ENCODE peak calls at places on chromosomes 4 and X, in four cellular contexts. One of them, this sample, is unnamed.

GRCh38 chrX:68832101-68832416 is 3.2 kb downstream of the EFNB1 start:
- DNase-seq in lung: no peak
- DNase-seq in psoas muscle: peak
- DNase-seq in sigmoid colon: peak
- DNase-seq in this sample: peak

GRCh38 chr4:109861941-109862340 is 14.0 kb downstream of the LRIT3 start:
- DNase-seq in sigmoid colon: no peak
- DNase-seq in lung: no peak
- DNase-seq in psoas muscle: no peak
- DNase-seq in this sample: no peak

GRCh38 chr4:80875642-80876041 is 154.9 kb upstream of the BMP3 start:
- DNase-seq in sigmoid colon: no peak
- DNase-seq in lung: no peak
- DNase-seq in psoas muscle: no peak
- DNase-seq in this sample: no peak

GRCh38 chrX:101208152-101208905 is 11.3 kb upstream of the DRP2 start:
- DNase-seq in sigmoid colon: no peak
- DNase-seq in lung: no peak
- DNase-seq in psoas muscle: no peak
- DNase-seq in this sample: peak

GRCh38 chr4:108051343-108051742 is 61.7 kb downstream of the HADH start:
- DNase-seq in lung: no peak
- DNase-seq in sigmoid colon: no peak
- DNase-seq in psoas muscle: no peak
- DNase-seq in this sample: no peak

GRCh38 chrX:48558270-48558669 is 16.0 kb upstream of the RBM3 start:
- DNase-seq in sigmoid colon: no peak
- DNase-seq in lung: no peak
- DNase-seq in psoas muscle: no peak
- DNase-seq in this sample: peak

GRCh38 chr4:78610546-78611214 is 59.1 kb downstream of the ANXA3 start:
- DNase-seq in psoas muscle: no peak
- DNase-seq in sigmoid colon: no peak
- DNase-seq in lung: no peak
- DNase-seq in this sample: no peak

GRCh38 chr4:150986085-150986484 is 29.0 kb downstream of the LRBA start:
- DNase-seq in sigmoid colon: no peak
- DNase-seq in lung: no peak
- DNase-seq in psoas muscle: no peak
- DNase-seq in this sample: no peak

GRCh38 chr4:174490356-174490969 is 31.8 kb downstream of the HPGD start:
- DNase-seq in lung: no peak
- DNase-seq in psoas muscle: no peak
- DNase-seq in sigmoid colon: no peak
- DNase-seq in this sample: peak

GRCh38 chr4:176534566-176534965 is 214.8 kb downstream of the SPCS3 start:
- DNase-seq in sigmoid colon: no peak
- DNase-seq in lung: no peak
- DNase-seq in psoas muscle: no peak
- DNase-seq in this sample: peak

GRCh38 chr4:130640583-130640982 is 1544.6 kb downstream of the C4orf33 start:
- DNase-seq in sigmoid colon: no peak
- DNase-seq in lung: no peak
- DNase-seq in psoas muscle: no peak
- DNase-seq in this sample: no peak

GRCh38 chr4:17164656-17165055 is 266.2 kb upstream of the LDB2 start:
- DNase-seq in lung: no peak
- DNase-seq in psoas muscle: no peak
- DNase-seq in sigmoid colon: no peak
- DNase-seq in this sample: peak

GRCh38 chr4:188428935-188429334 is 289.7 kb downstream of the TRIML1 start:
- DNase-seq in sigmoid colon: no peak
- DNase-seq in lung: no peak
- DNase-seq in psoas muscle: no peak
- DNase-seq in this sample: no peak

GRCh38 chr4:169008478-169008877 is 1.6 kb downstream of the CBR4 start:
- DNase-seq in psoas muscle: no peak
- DNase-seq in sigmoid colon: no peak
- DNase-seq in lung: no peak
- DNase-seq in this sample: no peak

GRCh38 chr4:7186081-7186480 is 6.3 kb upstream of the SORCS2 start:
- DNase-seq in lung: no peak
- DNase-seq in psoas muscle: peak
- DNase-seq in sigmoid colon: peak
- DNase-seq in this sample: no peak

GRCh38 chr4:1406946-1407656 is 859 bp upstream of the NKX1-1 start:
- DNase-seq in psoas muscle: no peak
- DNase-seq in sigmoid colon: peak
- DNase-seq in lung: no peak
- DNase-seq in this sample: no peak

GRCh38 chrX:118637997-118638396 is 89.4 kb upstream of the IL13RA1 start:
- DNase-seq in psoas muscle: no peak
- DNase-seq in lung: no peak
- DNase-seq in sigmoid colon: no peak
- DNase-seq in this sample: no peak

GRCh38 chrX:68433155-68433980 is at the start of gene OPHN1:
- DNase-seq in sigmoid colon: peak
- DNase-seq in psoas muscle: peak
- DNase-seq in lung: peak
- DNase-seq in this sample: peak

GRCh38 chr4:6271701-6272465 is 2.2 kb downstream of the WFS1 start:
- DNase-seq in sigmoid colon: peak
- DNase-seq in lung: peak
- DNase-seq in psoas muscle: peak
- DNase-seq in this sample: no peak

GRCh38 chr4:92522371-92522770 is 218.6 kb downstream of the GRID2 start:
- DNase-seq in lung: no peak
- DNase-seq in psoas muscle: no peak
- DNase-seq in sigmoid colon: no peak
- DNase-seq in this sample: no peak

GRCh38 chr4:77240469-77241066 is 83.6 kb downstream of the CCNG2 start:
- DNase-seq in psoas muscle: peak
- DNase-seq in sigmoid colon: no peak
- DNase-seq in lung: peak
- DNase-seq in this sample: peak

GRCh38 chr4:118811832-118812231 is 24.1 kb downstream of the SEC24D start:
- DNase-seq in lung: no peak
- DNase-seq in sigmoid colon: no peak
- DNase-seq in psoas muscle: no peak
- DNase-seq in this sample: no peak

GRCh38 chrX:46257451-46257879 is 287.8 kb downstream of the ZNF674 start:
- DNase-seq in sigmoid colon: no peak
- DNase-seq in lung: no peak
- DNase-seq in psoas muscle: no peak
- DNase-seq in this sample: no peak

GRCh38 chrX:46072372-46072771 is 472.8 kb downstream of the ZNF674 start:
- DNase-seq in sigmoid colon: no peak
- DNase-seq in psoas muscle: no peak
- DNase-seq in lung: no peak
- DNase-seq in this sample: no peak

GRCh38 chr4:6227412-6228157 is 27.2 kb upstream of the JAKMIP1 start:
- DNase-seq in lung: no peak
- DNase-seq in sigmoid colon: peak
- DNase-seq in psoas muscle: no peak
- DNase-seq in this sample: no peak

GRCh38 chrX:2689773-2690666 is 1.1 kb upstream of the CD99 start:
- DNase-seq in lung: no peak
- DNase-seq in sigmoid colon: no peak
- DNase-seq in psoas muscle: no peak
- DNase-seq in this sample: no peak

GRCh38 chr4:107359208-107359607 is 323.1 kb upstream of the DKK2 start:
- DNase-seq in psoas muscle: no peak
- DNase-seq in sigmoid colon: no peak
- DNase-seq in lung: no peak
- DNase-seq in this sample: no peak

GRCh38 chr4:25377572-25377882 is 464 bp downstream of the ANAPC4 start:
- DNase-seq in lung: no peak
- DNase-seq in psoas muscle: peak
- DNase-seq in sigmoid colon: no peak
- DNase-seq in this sample: peak

GRCh38 chr4:21307709-21308108 is 607.5 kb downstream of the PACRGL start:
- DNase-seq in psoas muscle: no peak
- DNase-seq in sigmoid colon: no peak
- DNase-seq in lung: no peak
- DNase-seq in this sample: no peak

GRCh38 chrX:95057341-95057740 is 1383.3 kb downstream of the FAM133A start:
- DNase-seq in sigmoid colon: no peak
- DNase-seq in psoas muscle: no peak
- DNase-seq in lung: no peak
- DNase-seq in this sample: peak

GRCh38 chr4:26252349-26252748 is 68.5 kb upstream of the RBPJ start:
- DNase-seq in lung: no peak
- DNase-seq in sigmoid colon: no peak
- DNase-seq in psoas muscle: no peak
- DNase-seq in this sample: no peak

GRCh38 chr4:89173336-89174090 is 62.2 kb downstream of the TIGD2 start:
- DNase-seq in lung: no peak
- DNase-seq in psoas muscle: no peak
- DNase-seq in sigmoid colon: no peak
- DNase-seq in this sample: no peak

GRCh38 chr4:143185253-143186107 is 763 bp downstream of the USP38 start:
- DNase-seq in psoas muscle: no peak
- DNase-seq in lung: peak
- DNase-seq in sigmoid colon: peak
- DNase-seq in this sample: no peak

GRCh38 chr4:120291541-120291940 is 224.9 kb upstream of the MAD2L1 start:
- DNase-seq in psoas muscle: no peak
- DNase-seq in lung: no peak
- DNase-seq in sigmoid colon: no peak
- DNase-seq in this sample: no peak

GRCh38 chr4:159052315-159052714 is 50.6 kb upstream of the RAPGEF2 start:
- DNase-seq in lung: no peak
- DNase-seq in psoas muscle: no peak
- DNase-seq in sigmoid colon: no peak
- DNase-seq in this sample: no peak

GRCh38 chr4:41438564-41438963 is 99.4 kb upstream of the LIMCH1 start:
- DNase-seq in psoas muscle: no peak
- DNase-seq in sigmoid colon: no peak
- DNase-seq in lung: no peak
- DNase-seq in this sample: no peak

GRCh38 chr4:16864199-16864598 is 34.2 kb downstream of the LDB2 start:
- DNase-seq in sigmoid colon: no peak
- DNase-seq in lung: no peak
- DNase-seq in psoas muscle: no peak
- DNase-seq in this sample: no peak

GRCh38 chr4:123853651-123854050 is 457.1 kb downstream of the SPRY1 start:
- DNase-seq in psoas muscle: no peak
- DNase-seq in lung: no peak
- DNase-seq in sigmoid colon: no peak
- DNase-seq in this sample: no peak

GRCh38 chr4:123862812-123863211 is 466.2 kb downstream of the SPRY1 start:
- DNase-seq in sigmoid colon: no peak
- DNase-seq in psoas muscle: no peak
- DNase-seq in lung: no peak
- DNase-seq in this sample: no peak

GRCh38 chr4:123851521-123851920 is 454.9 kb downstream of the SPRY1 start:
- DNase-seq in sigmoid colon: no peak
- DNase-seq in psoas muscle: no peak
- DNase-seq in lung: no peak
- DNase-seq in this sample: no peak

GRCh38 chr4:123858465-123858864 is 461.9 kb downstream of the SPRY1 start:
- DNase-seq in psoas muscle: no peak
- DNase-seq in lung: no peak
- DNase-seq in sigmoid colon: no peak
- DNase-seq in this sample: no peak

GRCh38 chr4:123856689-123857545 is 460.3 kb downstream of the SPRY1 start:
- DNase-seq in lung: no peak
- DNase-seq in psoas muscle: peak
- DNase-seq in sigmoid colon: no peak
- DNase-seq in this sample: peak
- H3K4me3 ChIP-seq in lung: no peak
- H3K4me3 ChIP-seq in psoas muscle: peak
- H3K4me3 ChIP-seq in sigmoid colon: no peak
- H3K4me3 ChIP-seq in this sample: no peak

DNA sequence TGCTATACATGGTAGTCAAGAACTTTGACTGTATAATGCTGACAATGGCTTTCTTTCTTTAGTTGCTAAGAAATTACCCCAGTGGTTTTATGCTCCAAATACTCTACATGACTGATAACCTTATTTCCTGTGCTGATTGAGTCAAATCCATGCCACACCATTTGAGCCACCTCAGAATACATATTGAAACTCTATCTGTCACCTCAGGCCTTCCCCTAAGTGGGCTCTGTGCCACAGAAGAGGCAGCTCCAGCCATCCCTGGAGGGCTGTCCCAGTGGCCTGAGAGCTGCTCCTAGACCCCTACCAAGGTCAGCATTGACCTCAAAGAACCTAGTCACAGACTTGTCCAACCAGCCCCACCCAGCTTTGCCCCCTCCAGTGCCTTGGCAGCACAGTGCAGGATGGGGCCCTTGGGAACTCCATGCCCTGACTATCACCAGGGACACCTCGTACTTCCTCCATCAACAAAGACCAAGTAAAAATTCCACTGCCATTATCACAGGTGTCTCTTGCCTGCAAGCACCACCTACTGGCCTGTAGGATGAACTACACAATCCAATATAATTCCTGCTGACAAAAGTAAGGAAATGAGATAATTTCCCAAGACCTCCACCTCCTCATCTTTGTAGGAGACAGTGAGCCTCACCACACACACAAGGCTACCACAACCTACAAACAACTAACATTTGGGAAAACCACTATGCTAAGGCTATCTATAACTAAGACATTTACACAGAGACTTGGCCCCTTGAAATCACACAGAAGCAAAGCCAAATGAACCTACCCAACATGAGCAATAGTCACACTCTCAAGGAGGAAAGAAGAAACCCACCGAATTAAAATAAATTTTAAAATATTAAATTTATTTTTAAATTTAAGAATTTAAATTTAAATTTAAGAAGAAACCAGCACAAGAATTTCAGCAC is 239.9 kb downstream of the NKX6-1 start:
- DNase-seq in lung: no peak
- DNase-seq in psoas muscle: peak
- DNase-seq in sigmoid colon: no peak
- DNase-seq in this sample: peak
- TF ChIP-seq CTCF in lung: peak
- TF ChIP-seq CTCF in psoas muscle: peak
- TF ChIP-seq CTCF in sigmoid colon: no peak
- TF ChIP-seq CTCF in this sample: peak

GRCh38 chr4:76012388-76012801 is 5.1 kb upstream of the CXCL9 start:
- DNase-seq in psoas muscle: no peak
- DNase-seq in sigmoid colon: no peak
- DNase-seq in lung: no peak
- DNase-seq in this sample: peak
- H3K4me3 ChIP-seq in psoas muscle: no peak
- H3K4me3 ChIP-seq in sigmoid colon: no peak
- H3K4me3 ChIP-seq in lung: no peak
- H3K4me3 ChIP-seq in this sample: no peak

DNA sequence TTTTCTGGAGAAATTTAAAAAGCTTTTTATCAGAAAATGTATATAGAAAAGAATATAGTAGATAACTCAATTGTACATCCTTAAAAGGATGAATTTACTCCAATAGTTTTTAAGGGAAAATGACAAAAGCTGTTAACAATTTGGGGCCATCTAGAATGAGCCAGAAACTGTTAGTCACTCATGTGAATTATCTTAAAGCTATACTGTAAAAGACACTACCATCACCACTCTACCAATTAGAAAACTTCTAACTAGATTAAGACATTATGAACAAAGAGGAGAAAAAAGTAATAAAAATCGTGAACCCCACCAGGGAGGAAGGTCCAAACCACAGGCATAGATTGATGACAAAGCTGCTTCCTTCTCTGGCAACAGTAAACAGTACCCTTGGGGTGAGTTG is 106.2 kb downstream of the PDGFC start:
- DNase-seq in psoas muscle: no peak
- DNase-seq in lung: no peak
- DNase-seq in sigmoid colon: no peak
- DNase-seq in this sample: no peak
- TF ChIP-seq CTCF in psoas muscle: no peak
- TF ChIP-seq CTCF in lung: no peak
- TF ChIP-seq CTCF in sigmoid colon: no peak
- TF ChIP-seq CTCF in this sample: no peak